ENCODE peak calls at places on chromosome 19, in six cellular contexts. Q is activated CD8-positive, alpha-beta T cell treated with anti-CD3 and anti-CD28 coated beads for 36 hours; W is NCI-H345; C is cardiac fibroblast; O is AG08396; N is activated CD4-positive, alpha-beta T cell treated with anti-CD3 and anti-CD28 coated beads, Interleukin-2, amount 50 U/mL, for 24 hours. X is an unnamed sample.

GRCh38 chr19:33492090-33492489 is 29.5 kb downstream of the PEPD start:
- DNase-seq in N (no peak), W (no peak), C (no peak), O (no peak), Q (no peak), X (no peak)

GRCh38 chr19:8115805-8116396 is 33.5 kb downstream of the FBN3 start:
- DNase-seq in C (no peak), N (no peak), W (no peak), O (no peak), Q (no peak), X (no peak)

GRCh38 chr19:51387924-51388389 is at the start of gene LIM2:
- DNase-seq in W (no peak), N (no peak), Q (peak; percentile 54), O (no peak), C (no peak), X (no peak)

GRCh38 chr19:18735752-18736151 is 52.3 kb downstream of the CRTC1 start:
- DNase-seq in N (no peak), W (no peak), C (no peak), Q (no peak), O (no peak), X (no peak)

GRCh38 chr19:49556412-49557398 is 23.7 kb downstream of the NOSIP start:
- DNase-seq in N (no peak), W (no peak), O (no peak), Q (peak; percentile 71), C (no peak), X (no peak)

GRCh38 chr19:17323274-17323972 is 11.2 kb downstream of the ANO8 start:
- DNase-seq in O (no peak), N (no peak), W (no peak), Q (no peak), C (no peak), X (no peak)

GRCh38 chr19:39351537-39352037 is 9.4 kb downstream of the SAMD4B start:
- DNase-seq in O (peak; percentile 64), Q (peak; percentile 81), N (peak; percentile 51), C (no peak), W (no peak), X (no peak)

GRCh38 chr19:51143486-51143885 is 1.4 kb downstream of the SIGLEC7 start:
- DNase-seq in C (no peak), N (no peak), O (no peak), Q (no peak), W (no peak), X (no peak)

GRCh38 chr19:45008554-45008953 is 7.3 kb downstream of the RELB start:
- DNase-seq in O (no peak), Q (no peak), W (no peak), N (no peak), C (no peak), X (no peak)

GRCh38 chr19:17348700-17349099 is 11.3 kb downstream of the GTPBP3 start:
- DNase-seq in N (no peak), C (peak; percentile 85), O (no peak), Q (no peak), W (peak; percentile 23), X (no peak)

GRCh38 chr19:10503002-10503789 is at the start of gene KEAP1:
- DNase-seq in O (peak; percentile 55), W (peak; percentile 29), Q (peak; percentile 48), C (peak; percentile 26), N (no peak), X (no peak)

GRCh38 chr19:6091771-6092291 is 18.5 kb downstream of the RFX2 start:
- DNase-seq in Q (no peak), W (no peak), N (no peak), O (no peak), C (no peak), X (no peak)

GRCh38 chr19:32971012-32971595 is 654 bp downstream of the CEP89 start:
- DNase-seq in W (no peak), O (no peak), C (no peak), Q (no peak), N (no peak), X (no peak)

GRCh38 chr19:34165295-34165738 is 7.0 kb upstream of the LSM14A start:
- DNase-seq in W (no peak), O (no peak), N (no peak), Q (no peak), C (no peak), X (no peak)

GRCh38 chr19:17471410-17472125 is 1.2 kb downstream of the SLC27A1 start:
- DNase-seq in C (no peak), O (no peak), N (no peak), Q (no peak), W (no peak), X (no peak)

GRCh38 chr19:55592391-55593090 is 6.8 kb downstream of the FIZ1 start:
- DNase-seq in O (no peak), C (no peak), Q (no peak), N (no peak), W (no peak), X (no peak)

GRCh38 chr19:33445752-33446070 is 72.2 kb downstream of the CEBPG start:
- DNase-seq in C (no peak), O (no peak), N (no peak), W (no peak), Q (no peak), X (no peak)

GRCh38 chr19:54517483-54517882 is 14.9 kb downstream of the LAIR2 start:
- DNase-seq in C (peak; percentile 33), N (peak; percentile 43), W (no peak), Q (peak; percentile 74), O (peak; percentile 50), X (peak; percentile 18)

GRCh38 chr19:19997656-19998268 is 41.5 kb downstream of the ZNF682 start:
- DNase-seq in W (no peak), C (no peak), Q (peak; percentile 70), O (peak; percentile 9), N (peak; percentile 30), X (peak; percentile 19)

GRCh38 chr19:38975214-38975860 is at the start of gene FBXO17:
- DNase-seq in N (no peak), Q (no peak), O (peak; percentile 79), C (peak; percentile 67), W (no peak), X (no peak)

GRCh38 chr19:2235396-2236284 is 489 bp downstream of the PLEKHJ1 start:
- DNase-seq in W (peak; percentile 92), C (no peak), O (no peak), N (no peak), Q (peak; percentile 35), X (no peak)

GRCh38 chr19:46537136-46538097 is 41.8 kb upstream of the PNMA8B start:
- DNase-seq in O (peak; percentile 51), C (peak; percentile 58), N (peak; percentile 49), Q (peak; percentile 77), W (no peak), X (peak; percentile 39)

GRCh38 chr19:5628470-5628869 is 5.6 kb downstream of the SAFB start:
- DNase-seq in W (no peak), O (peak; percentile 64), C (no peak), Q (no peak), N (no peak), X (no peak)

GRCh38 chr19:38003427-38004099 is 96.6 kb downstream of the SIPA1L3 start:
- DNase-seq in O (peak; percentile 45), C (peak; percentile 85), Q (peak; percentile 60), N (no peak), W (peak; percentile 96), X (no peak)

GRCh38 chr19:36916991-36917390 is 859 bp downstream of the ZNF568 start:
- DNase-seq in O (peak; percentile 39), Q (peak; percentile 8), W (no peak), N (no peak), C (peak; percentile 30), X (no peak)

GRCh38 chr19:53290758-53291549 is 23.4 kb upstream of the VN1R4 start:
- DNase-seq in Q (no peak), W (no peak), N (no peak), C (no peak), O (no peak), X (no peak)

GRCh38 chr19:12745166-12745897 is 6.3 kb upstream of the BEST2 start:
- DNase-seq in W (no peak), O (no peak), C (peak; percentile 15), Q (no peak), N (no peak), X (no peak)